ENCODE peak calls at places on chromosomes 6 and 20, in four cellular contexts. Y, N, F and H are unnamed samples.

GRCh38 chr6:128841518-128841917 is 41.4 kb upstream of the LAMA2 start:
- DNase-seq in Y (no peak), F (no peak), N (peak), H (no peak)

GRCh38 chr6:32195652-32195901 is 3.1 kb upstream of the GPSM3 start:
- DNase-seq in N (peak), Y (peak), F (peak), H (peak)

GRCh38 chr6:63573899-63574553 is 1.7 kb downstream of the LOC128125822 start:
- DNase-seq in Y (peak), F (peak), N (peak), H (no peak)

GRCh38 chr6:69865126-69865525 is 1.2 kb upstream of the COL19A1 start:
- DNase-seq in Y (no peak), F (no peak), N (no peak), H (no peak)

GRCh38 chr6:168648240-168648639 is 207.3 kb downstream of the SMOC2 start:
- DNase-seq in Y (no peak), F (no peak), N (no peak), H (no peak)

GRCh38 chr6:20835315-20836010 is 301.2 kb downstream of the CDKAL1 start:
- DNase-seq in N (no peak), F (no peak), Y (no peak), H (no peak)

GRCh38 chr6:22828179-22829062 is 259.1 kb downstream of the HDGFL1 start:
- DNase-seq in F (no peak), Y (no peak), N (peak), H (no peak)

GRCh38 chr6:77457720-77458349 is 5.5 kb downstream of the HTR1B start:
- DNase-seq in N (peak), Y (peak), F (no peak), H (no peak)

GRCh38 chr6:35973670-35974222 is 50.7 kb downstream of the SLC26A8 start:
- DNase-seq in N (no peak), Y (peak), F (peak), H (no peak)

GRCh38 chr20:44750081-44750805 is 4.6 kb downstream of the KCNK15 start:
- DNase-seq in F (no peak), N (no peak), Y (peak), H (no peak)

GRCh38 chr20:54061106-54061881 is 9.1 kb downstream of the BCAS1 start:
- DNase-seq in N (no peak), Y (no peak), F (no peak), H (no peak)

GRCh38 chr20:35200255-35200654 is 26.2 kb upstream of the MMP24 start:
- DNase-seq in N (no peak), F (no peak), Y (no peak), H (no peak)
- TF ChIP-seq EGR1 in N (no peak), F (no peak), Y (no peak), H (no peak)

DNA sequence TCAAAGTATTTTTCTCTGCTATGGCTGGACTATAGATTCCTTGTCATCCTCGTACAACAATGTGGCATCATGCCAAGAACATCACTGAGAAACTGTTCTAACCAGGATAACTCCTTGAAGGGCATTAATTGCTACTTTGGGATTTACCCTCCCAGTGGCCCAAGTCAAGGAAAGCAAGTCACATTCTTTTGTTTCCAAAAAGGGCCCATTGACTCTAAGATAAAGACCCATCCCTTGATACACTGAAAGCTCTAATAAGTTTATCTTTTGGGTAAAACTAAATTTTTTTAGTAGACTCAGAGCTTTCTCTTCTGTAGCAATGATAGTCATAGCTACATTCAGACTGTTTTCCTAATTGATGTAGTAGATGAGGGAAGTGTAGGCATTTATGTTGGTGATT is at the start of gene OR2J3:
- DNase-seq in F (no peak), N (no peak), Y (no peak), H (no peak)
- TF ChIP-seq EGR1 in F (no peak), N (no peak), Y (no peak), H (no peak)

DNA sequence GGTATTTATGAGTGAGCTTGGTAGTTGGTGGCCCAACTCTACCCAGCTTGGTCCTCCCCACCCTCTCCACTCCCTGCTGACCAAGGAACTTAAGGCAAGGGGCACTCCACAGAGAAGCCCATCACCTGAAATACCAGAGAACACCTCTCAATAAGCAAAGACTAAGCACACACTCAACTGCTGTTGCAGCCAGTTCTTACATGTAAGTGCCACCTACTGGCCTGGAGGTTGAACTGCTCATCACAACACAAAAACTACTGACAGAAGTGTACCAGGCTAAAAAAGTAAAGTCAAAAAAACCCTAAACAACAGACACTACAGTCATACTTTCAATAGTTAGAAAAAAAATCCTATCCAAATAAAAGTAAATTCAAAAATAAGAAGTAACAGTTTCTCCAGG is 146.2 kb downstream of the FAM83B start:
- DNase-seq in Y (no peak), N (no peak), F (no peak), H (no peak)
- TF ChIP-seq EGR1 in Y (no peak), N (no peak), F (no peak), H (no peak)

GRCh38 chr20:46670585-46671584 is 18.4 kb downstream of the TP53RK start:
- DNase-seq in F (no peak), Y (no peak), N (no peak), H (no peak)

GRCh38 chr20:46671866-46672542 is 17.2 kb downstream of the TP53RK start:
- DNase-seq in N (no peak), F (no peak), Y (no peak), H (no peak)

GRCh38 chr20:46674253-46675083 is 14.8 kb downstream of the TP53RK start:
- DNase-seq in N (no peak), F (no peak), Y (no peak), H (no peak)

GRCh38 chr20:46673394-46674252 is 15.6 kb downstream of the TP53RK start:
- DNase-seq in F (no peak), Y (no peak), N (no peak), H (no peak)

GRCh38 chr20:46672543-46673148 is 16.6 kb downstream of the TP53RK start:
- DNase-seq in F (no peak), N (no peak), Y (no peak), H (no peak)
- TF ChIP-seq EGR1 in F (no peak), N (no peak), Y (no peak), H (no peak)